ENCODE peak calls at places on chromosomes 3 and 15, in five cellular contexts. One of them, this sample, is unnamed.

GRCh38 chr3:44712455-44713075 is at the start of gene ZNF502:
- DNase-seq in IMR-90: peak; percentile 84
- DNase-seq in sigmoid colon: peak; percentile 93
- DNase-seq in AG09309: peak; percentile 49
- DNase-seq in CD4-positive, alpha-beta T cell: peak; percentile 30
- DNase-seq in this sample: no peak

GRCh38 chr3:57951106-57951882 is 56.9 kb upstream of the FLNB start:
- DNase-seq in IMR-90: peak; percentile 89
- DNase-seq in sigmoid colon: peak; percentile 93
- DNase-seq in AG09309: no peak
- DNase-seq in CD4-positive, alpha-beta T cell: no peak
- DNase-seq in this sample: no peak

GRCh38 chr3:52005571-52005986 is 9.9 kb upstream of the RPL29 start:
- DNase-seq in IMR-90: peak; percentile 82
- DNase-seq in sigmoid colon: no peak
- DNase-seq in AG09309: no peak
- DNase-seq in CD4-positive, alpha-beta T cell: no peak
- DNase-seq in this sample: no peak

GRCh38 chr15:27361418-27361817 is 390.4 kb downstream of the GABRG3 start:
- DNase-seq in IMR-90: no peak
- DNase-seq in sigmoid colon: no peak
- DNase-seq in AG09309: no peak
- DNase-seq in CD4-positive, alpha-beta T cell: no peak
- DNase-seq in this sample: no peak

GRCh38 chr3:183268361-183268760 is 15.3 kb downstream of the B3GNT5 start:
- DNase-seq in IMR-90: no peak
- DNase-seq in sigmoid colon: no peak
- DNase-seq in AG09309: no peak
- DNase-seq in CD4-positive, alpha-beta T cell: no peak
- DNase-seq in this sample: no peak

GRCh38 chr15:68989876-68990754 is 24.4 kb upstream of the NOX5 start:
- DNase-seq in IMR-90: no peak
- DNase-seq in sigmoid colon: no peak
- DNase-seq in AG09309: no peak
- DNase-seq in CD4-positive, alpha-beta T cell: no peak
- DNase-seq in this sample: no peak

GRCh38 chr3:156233875-156234274 is 113.5 kb downstream of the KCNAB1 start:
- DNase-seq in IMR-90: peak; percentile 7
- DNase-seq in sigmoid colon: no peak
- DNase-seq in AG09309: no peak
- DNase-seq in CD4-positive, alpha-beta T cell: no peak
- DNase-seq in this sample: no peak

GRCh38 chr15:37016287-37016686 is 84.1 kb downstream of the MEIS2 start:
- DNase-seq in IMR-90: peak; percentile 81
- DNase-seq in sigmoid colon: peak; percentile 87
- DNase-seq in AG09309: peak; percentile 37
- DNase-seq in CD4-positive, alpha-beta T cell: no peak
- DNase-seq in this sample: no peak

GRCh38 chr3:185448107-185448506 is 50.7 kb downstream of the TMEM41A start:
- DNase-seq in IMR-90: no peak
- DNase-seq in sigmoid colon: no peak
- DNase-seq in AG09309: no peak
- DNase-seq in CD4-positive, alpha-beta T cell: no peak
- DNase-seq in this sample: no peak

DNA sequence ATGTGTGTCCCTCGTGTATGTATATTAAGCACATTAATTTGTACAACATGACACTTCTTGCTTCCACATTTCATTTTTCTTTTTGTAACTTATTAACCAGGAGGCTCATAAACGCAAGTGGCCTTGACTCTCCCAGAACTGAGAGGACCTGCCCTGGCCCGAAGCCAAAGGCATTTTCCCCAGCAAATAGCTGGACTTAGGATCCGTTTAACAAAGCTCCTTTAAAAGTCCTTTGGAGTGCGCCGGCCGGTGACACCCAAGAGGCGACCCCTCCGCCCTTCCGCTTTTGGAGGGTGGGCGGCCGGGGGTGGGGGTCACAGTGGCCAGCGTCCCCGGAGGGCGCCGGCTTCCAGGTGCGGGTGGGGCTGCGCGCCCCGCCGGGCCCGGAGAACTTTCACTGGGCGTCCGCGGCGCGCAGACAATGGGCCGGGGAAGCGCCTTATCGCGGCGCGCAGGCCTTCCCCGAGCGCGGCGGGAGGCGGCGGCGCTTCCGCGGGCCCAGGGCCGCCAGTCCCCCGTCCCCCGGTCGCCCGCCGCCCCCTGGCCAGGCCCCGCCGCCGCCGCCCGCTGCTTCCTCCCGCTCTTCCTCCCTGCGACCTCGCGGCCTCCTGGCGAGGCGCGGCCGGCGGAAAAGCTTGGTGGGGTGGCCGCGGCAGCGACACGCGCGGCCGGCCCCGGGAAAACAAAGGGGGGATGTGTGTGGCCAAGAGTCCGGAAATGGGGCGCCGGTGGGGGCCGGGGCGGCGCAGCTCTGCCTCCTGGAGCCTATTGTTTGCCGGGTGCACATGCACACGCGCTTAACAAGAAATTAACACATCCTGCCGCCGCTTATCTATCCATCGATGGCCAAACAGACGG is 613.4 kb downstream of the MCTP2 start:
- DNase-seq in IMR-90: no peak
- DNase-seq in sigmoid colon: peak; percentile 79
- DNase-seq in AG09309: no peak
- DNase-seq in CD4-positive, alpha-beta T cell: no peak
- DNase-seq in this sample: no peak
- TF ChIP-seq CTCF in IMR-90: no peak
- TF ChIP-seq CTCF in sigmoid colon: no peak
- TF ChIP-seq CTCF in AG09309: no peak
- TF ChIP-seq CTCF in CD4-positive, alpha-beta T cell: no peak
- TF ChIP-seq CTCF in this sample: no peak

GRCh38 chr3:143975549-143976152 is 4.0 kb downstream of the DIPK2A start:
- DNase-seq in IMR-90: peak; percentile 81
- DNase-seq in sigmoid colon: no peak
- DNase-seq in AG09309: no peak
- DNase-seq in CD4-positive, alpha-beta T cell: no peak
- DNase-seq in this sample: no peak
- TF ChIP-seq CTCF in IMR-90: peak; percentile 67
- TF ChIP-seq CTCF in sigmoid colon: peak; percentile 43
- TF ChIP-seq CTCF in AG09309: peak; percentile 48
- TF ChIP-seq CTCF in CD4-positive, alpha-beta T cell: peak; percentile 65
- TF ChIP-seq CTCF in this sample: peak; percentile 43

GRCh38 chr3:36635731-36636130 is 128.6 kb downstream of the DCLK3 start:
- DNase-seq in IMR-90: peak; percentile 26
- DNase-seq in sigmoid colon: no peak
- DNase-seq in AG09309: no peak
- DNase-seq in CD4-positive, alpha-beta T cell: no peak
- DNase-seq in this sample: no peak
- TF ChIP-seq CTCF in IMR-90: no peak
- TF ChIP-seq CTCF in sigmoid colon: no peak
- TF ChIP-seq CTCF in AG09309: no peak
- TF ChIP-seq CTCF in CD4-positive, alpha-beta T cell: no peak
- TF ChIP-seq CTCF in this sample: no peak

DNA sequence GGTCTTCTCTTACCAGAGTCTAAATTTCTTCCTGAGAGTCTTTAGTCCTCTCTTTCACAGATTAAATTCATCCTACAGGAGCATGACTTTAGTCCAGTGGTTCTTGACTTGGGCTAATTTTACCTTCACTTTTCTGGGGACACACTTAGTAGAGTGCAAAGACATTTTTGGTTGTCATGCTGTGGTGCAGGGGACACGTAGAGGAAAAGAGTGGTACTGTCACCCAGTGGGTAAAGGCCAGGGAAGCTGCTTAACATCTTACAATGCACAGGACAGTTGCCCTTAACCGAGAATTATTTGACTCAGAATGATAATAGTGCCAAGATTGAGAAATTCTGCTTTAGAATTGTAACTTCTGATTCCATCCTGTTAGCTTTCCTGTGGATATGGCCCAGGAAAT is 772.5 kb upstream of the GRM7 start:
- DNase-seq in IMR-90: no peak
- DNase-seq in sigmoid colon: no peak
- DNase-seq in AG09309: no peak
- DNase-seq in CD4-positive, alpha-beta T cell: no peak
- DNase-seq in this sample: no peak
- TF ChIP-seq CTCF in IMR-90: no peak
- TF ChIP-seq CTCF in sigmoid colon: no peak
- TF ChIP-seq CTCF in AG09309: no peak
- TF ChIP-seq CTCF in CD4-positive, alpha-beta T cell: no peak
- TF ChIP-seq CTCF in this sample: no peak

GRCh38 chr15:34241376-34242350 is 16.8 kb downstream of the EMC4 start:
- DNase-seq in IMR-90: peak; percentile 51
- DNase-seq in sigmoid colon: no peak
- DNase-seq in AG09309: no peak
- DNase-seq in CD4-positive, alpha-beta T cell: peak; percentile 25
- DNase-seq in this sample: peak; percentile 59
- TF ChIP-seq CTCF in IMR-90: peak; percentile 65
- TF ChIP-seq CTCF in sigmoid colon: peak; percentile 53
- TF ChIP-seq CTCF in AG09309: peak; percentile 63
- TF ChIP-seq CTCF in CD4-positive, alpha-beta T cell: peak; percentile 93
- TF ChIP-seq CTCF in this sample: peak; percentile 54

GRCh38 chr3:181974198-181974597 is 262.5 kb downstream of the SOX2 start:
- DNase-seq in IMR-90: no peak
- DNase-seq in sigmoid colon: no peak
- DNase-seq in AG09309: no peak
- DNase-seq in CD4-positive, alpha-beta T cell: no peak
- DNase-seq in this sample: no peak

GRCh38 chr3:181971424-181971823 is 259.7 kb downstream of the SOX2 start:
- DNase-seq in IMR-90: no peak
- DNase-seq in sigmoid colon: no peak
- DNase-seq in AG09309: no peak
- DNase-seq in CD4-positive, alpha-beta T cell: no peak
- DNase-seq in this sample: no peak

GRCh38 chr3:181966387-181966786 is 254.7 kb downstream of the SOX2 start:
- DNase-seq in IMR-90: no peak
- DNase-seq in sigmoid colon: no peak
- DNase-seq in AG09309: no peak
- DNase-seq in CD4-positive, alpha-beta T cell: no peak
- DNase-seq in this sample: no peak

GRCh38 chr3:181969925-181970324 is 258.2 kb downstream of the SOX2 start:
- DNase-seq in IMR-90: no peak
- DNase-seq in sigmoid colon: no peak
- DNase-seq in AG09309: no peak
- DNase-seq in CD4-positive, alpha-beta T cell: no peak
- DNase-seq in this sample: no peak
- TF ChIP-seq CTCF in IMR-90: no peak
- TF ChIP-seq CTCF in sigmoid colon: no peak
- TF ChIP-seq CTCF in AG09309: no peak
- TF ChIP-seq CTCF in CD4-positive, alpha-beta T cell: no peak
- TF ChIP-seq CTCF in this sample: no peak

GRCh38 chr3:46368569-46368968 is 2.2 kb upstream of the CCR5 start:
- DNase-seq in IMR-90: no peak
- DNase-seq in sigmoid colon: peak; percentile 80
- DNase-seq in AG09309: no peak
- DNase-seq in CD4-positive, alpha-beta T cell: peak; percentile 18
- DNase-seq in this sample: peak; percentile 54
- TF ChIP-seq CTCF in IMR-90: no peak
- TF ChIP-seq CTCF in sigmoid colon: no peak
- TF ChIP-seq CTCF in AG09309: no peak
- TF ChIP-seq CTCF in CD4-positive, alpha-beta T cell: no peak
- TF ChIP-seq CTCF in this sample: peak; percentile 42

GRCh38 chr15:80151148-80151547 is 1.7 kb upstream of the FAH start:
- DNase-seq in IMR-90: no peak
- DNase-seq in sigmoid colon: no peak
- DNase-seq in AG09309: no peak
- DNase-seq in CD4-positive, alpha-beta T cell: no peak
- DNase-seq in this sample: no peak

GRCh38 chr15:80153900-80154299 is 1.1 kb downstream of the FAH start:
- DNase-seq in IMR-90: peak; percentile 13
- DNase-seq in sigmoid colon: no peak
- DNase-seq in AG09309: no peak
- DNase-seq in CD4-positive, alpha-beta T cell: no peak
- DNase-seq in this sample: no peak

GRCh38 chr15:80152896-80153876 is at the start of gene FAH:
- DNase-seq in IMR-90: peak; percentile 53
- DNase-seq in sigmoid colon: no peak
- DNase-seq in AG09309: no peak
- DNase-seq in CD4-positive, alpha-beta T cell: peak; percentile 16
- DNase-seq in this sample: no peak

GRCh38 chr15:80152180-80152895 is 461 bp upstream of the FAH start:
- DNase-seq in IMR-90: peak; percentile 90
- DNase-seq in sigmoid colon: peak; percentile 99
- DNase-seq in AG09309: peak; percentile 71
- DNase-seq in CD4-positive, alpha-beta T cell: peak; percentile 86
- DNase-seq in this sample: peak; percentile 99

GRCh38 chr15:80151576-80151975 is 1.2 kb upstream of the FAH start:
- DNase-seq in IMR-90: no peak
- DNase-seq in sigmoid colon: no peak
- DNase-seq in AG09309: no peak
- DNase-seq in CD4-positive, alpha-beta T cell: no peak
- DNase-seq in this sample: no peak
- TF ChIP-seq CTCF in IMR-90: no peak
- TF ChIP-seq CTCF in sigmoid colon: no peak
- TF ChIP-seq CTCF in AG09309: no peak
- TF ChIP-seq CTCF in CD4-positive, alpha-beta T cell: no peak
- TF ChIP-seq CTCF in this sample: no peak

This sample was measured in GM13976.